ENCODE peak calls at places on chromosomes 3 and 15, in five cellular contexts. J, F, U, X and N are unnamed samples.

GRCh38 chr3:125055165-125055912 is 458 bp downstream of the HEG1 start:
- DNase-seq in J (no peak), F (no peak), U (no peak), X (no peak), N (peak; percentile 83)

GRCh38 chr3:162150790-162151189 is 654.2 kb downstream of the OTOL1 start:
- DNase-seq in J (no peak), F (no peak), U (no peak), X (no peak), N (no peak)

GRCh38 chr15:68488966-68489365 is 57.0 kb upstream of the ITGA11 start:
- DNase-seq in J (no peak), F (no peak), U (no peak), X (peak; percentile 77), N (no peak)

GRCh38 chr3:192467230-192468186 is 259.8 kb downstream of the FGF12 start:
- DNase-seq in J (peak; percentile 7), F (peak; percentile 77), U (no peak), X (peak; percentile 61), N (peak; percentile 59)

GRCh38 chr15:94185547-94186236 is 45.7 kb upstream of the MCTP2 start:
- DNase-seq in J (no peak), F (no peak), U (no peak), X (no peak), N (no peak)

GRCh38 chr3:49805367-49805782 is 2.3 kb downstream of the INKA1 start:
- DNase-seq in J (no peak), F (no peak), U (peak; percentile 51), X (no peak), N (peak; percentile 94)

GRCh38 chr3:128994581-128995161 is 795 bp upstream of the CFAP92 start:
- DNase-seq in J (no peak), F (no peak), U (no peak), X (no peak), N (no peak)

GRCh38 chr3:160981217-160981938 is 123.8 kb downstream of the B3GALNT1 start:
- DNase-seq in J (no peak), F (no peak), U (no peak), X (no peak), N (no peak)

GRCh38 chr3:149566296-149566945 is 91.4 kb downstream of the WWTR1 start:
- DNase-seq in J (no peak), F (no peak), U (no peak), X (no peak), N (no peak)